ENCODE peak calls at places on chromosome 19, in five cellular contexts. One of them, this sample, is unnamed. For H3K9me3, the result is how much of the 10 kb centered on the place peaks cover.

GRCh38 chr19:38538793-38539528 is 78.8 kb downstream of the MAP4K1 start:
- DNase-seq in CD8-positive, alpha-beta T cell: peak
- DNase-seq in PC-3: no peak
- DNase-seq in mucosa of descending colon: no peak
- DNase-seq in uterus: no peak
- DNase-seq in this sample: no peak

GRCh38 chr19:48772503-48772953 is 17.2 kb downstream of the FGF21 start:
- DNase-seq in PC-3: no peak
- DNase-seq in mucosa of descending colon: no peak
- DNase-seq in CD8-positive, alpha-beta T cell: no peak
- DNase-seq in uterus: no peak
- DNase-seq in this sample: no peak

GRCh38 chr19:49863935-49864320 is 3.4 kb downstream of the PNKP start:
- DNase-seq in uterus: no peak
- DNase-seq in CD8-positive, alpha-beta T cell: no peak
- DNase-seq in mucosa of descending colon: peak
- DNase-seq in PC-3: no peak
- DNase-seq in this sample: no peak

GRCh38 chr19:39064405-39064804 is 19.8 kb upstream of the ACP7 start:
- DNase-seq in CD8-positive, alpha-beta T cell: no peak
- DNase-seq in uterus: no peak
- DNase-seq in mucosa of descending colon: no peak
- DNase-seq in PC-3: no peak
- DNase-seq in this sample: no peak

GRCh38 chr19:55113570-55114039 is 3.8 kb downstream of the PPP1R12C start:
- DNase-seq in CD8-positive, alpha-beta T cell: no peak
- DNase-seq in mucosa of descending colon: peak
- DNase-seq in uterus: peak
- DNase-seq in PC-3: no peak
- DNase-seq in this sample: peak

GRCh38 chr19:56837004-56837403 is 3.5 kb downstream of the PEG3 start:
- DNase-seq in PC-3: peak
- DNase-seq in CD8-positive, alpha-beta T cell: no peak
- DNase-seq in uterus: peak
- DNase-seq in mucosa of descending colon: no peak
- DNase-seq in this sample: no peak

GRCh38 chr19:1079566-1080111 is 12.7 kb downstream of the ARHGAP45 start:
- DNase-seq in PC-3: no peak
- DNase-seq in uterus: no peak
- DNase-seq in mucosa of descending colon: peak
- DNase-seq in CD8-positive, alpha-beta T cell: peak
- DNase-seq in this sample: peak

GRCh38 chr19:5017235-5017634 is 48.3 kb downstream of the KDM4B start:
- DNase-seq in CD8-positive, alpha-beta T cell: no peak
- DNase-seq in PC-3: no peak
- DNase-seq in uterus: no peak
- DNase-seq in mucosa of descending colon: no peak
- DNase-seq in this sample: no peak

GRCh38 chr19:33284146-33284643 is 18.1 kb downstream of the CEBPA start:
- DNase-seq in mucosa of descending colon: peak
- DNase-seq in PC-3: no peak
- DNase-seq in CD8-positive, alpha-beta T cell: no peak
- DNase-seq in uterus: no peak
- DNase-seq in this sample: no peak

GRCh38 chr19:7769171-7769570 is 6.1 kb downstream of the CLEC4M start:
- DNase-seq in uterus: no peak
- DNase-seq in PC-3: no peak
- DNase-seq in mucosa of descending colon: no peak
- DNase-seq in CD8-positive, alpha-beta T cell: no peak
- DNase-seq in this sample: peak

GRCh38 chr19:40467007-40467565 is 285 bp downstream of the SPTBN4 start:
- DNase-seq in CD8-positive, alpha-beta T cell: no peak
- DNase-seq in uterus: peak
- DNase-seq in PC-3: no peak
- DNase-seq in mucosa of descending colon: peak
- DNase-seq in this sample: peak

GRCh38 chr19:45142728-45143115 is 18.1 kb downstream of the NKPD1 start:
- DNase-seq in PC-3: no peak
- DNase-seq in uterus: no peak
- DNase-seq in CD8-positive, alpha-beta T cell: no peak
- DNase-seq in mucosa of descending colon: no peak
- DNase-seq in this sample: no peak

GRCh38 chr19:8821748-8822241 is 10.3 kb downstream of the ZNF558 start:
- DNase-seq in CD8-positive, alpha-beta T cell: no peak
- DNase-seq in uterus: peak
- DNase-seq in PC-3: no peak
- DNase-seq in mucosa of descending colon: no peak
- DNase-seq in this sample: no peak

GRCh38 chr19:16118489-16119033 is 6.9 kb downstream of the RAB8A start:
- DNase-seq in mucosa of descending colon: peak
- DNase-seq in CD8-positive, alpha-beta T cell: no peak
- DNase-seq in uterus: no peak
- DNase-seq in PC-3: no peak
- DNase-seq in this sample: peak

GRCh38 chr19:1105217-1105872 is 1.6 kb downstream of the GPX4 start:
- DNase-seq in uterus: no peak
- DNase-seq in mucosa of descending colon: no peak
- DNase-seq in PC-3: peak
- DNase-seq in CD8-positive, alpha-beta T cell: no peak
- DNase-seq in this sample: no peak

GRCh38 chr19:18269336-18269735 is 4.9 kb downstream of the IQCN start:
- DNase-seq in mucosa of descending colon: no peak
- DNase-seq in uterus: no peak
- DNase-seq in CD8-positive, alpha-beta T cell: no peak
- DNase-seq in PC-3: no peak
- DNase-seq in this sample: no peak

GRCh38 chr19:28330831-28331230 is 882.1 kb downstream of the UQCRFS1 start:
- DNase-seq in uterus: no peak
- DNase-seq in PC-3: no peak
- DNase-seq in CD8-positive, alpha-beta T cell: no peak
- DNase-seq in mucosa of descending colon: no peak
- DNase-seq in this sample: no peak

GRCh38 chr19:16509141-16510061 is 13.2 kb downstream of the C19orf44 start:
- DNase-seq in uterus: no peak
- DNase-seq in mucosa of descending colon: no peak
- DNase-seq in PC-3: no peak
- DNase-seq in CD8-positive, alpha-beta T cell: no peak
- DNase-seq in this sample: no peak

GRCh38 chr19:50835785-50836542 is 2.6 kb upstream of the KLK15 start:
- DNase-seq in PC-3: peak
- DNase-seq in CD8-positive, alpha-beta T cell: no peak
- DNase-seq in mucosa of descending colon: peak
- DNase-seq in uterus: no peak
- DNase-seq in this sample: peak

GRCh38 chr19:41595258-41595889 is 19.4 kb downstream of the CEACAM21 start:
- DNase-seq in CD8-positive, alpha-beta T cell: peak
- DNase-seq in mucosa of descending colon: no peak
- DNase-seq in PC-3: peak
- DNase-seq in uterus: no peak
- DNase-seq in this sample: no peak

GRCh38 chr19:1648926-1649541 is 3.4 kb downstream of the TCF3 start:
- DNase-seq in mucosa of descending colon: peak
- DNase-seq in uterus: no peak
- DNase-seq in PC-3: no peak
- DNase-seq in CD8-positive, alpha-beta T cell: no peak
- DNase-seq in this sample: no peak

GRCh38 chr19:17346109-17346671 is 8.8 kb downstream of the GTPBP3 start:
- DNase-seq in mucosa of descending colon: peak
- DNase-seq in CD8-positive, alpha-beta T cell: peak
- DNase-seq in uterus: peak
- DNase-seq in PC-3: peak
- DNase-seq in this sample: peak

GRCh38 chr19:39277598-39277997 is 9.4 kb downstream of the IFNL2 start:
- DNase-seq in PC-3: no peak
- DNase-seq in CD8-positive, alpha-beta T cell: no peak
- DNase-seq in mucosa of descending colon: no peak
- DNase-seq in uterus: no peak
- DNase-seq in this sample: peak

GRCh38 chr19:9485140-9485539 is 13.3 kb downstream of the ZNF560 start:
- DNase-seq in uterus: no peak
- DNase-seq in CD8-positive, alpha-beta T cell: no peak
- DNase-seq in mucosa of descending colon: no peak
- DNase-seq in PC-3: no peak
- DNase-seq in this sample: no peak

GRCh38 chr19:40444181-40445005 is at the start of gene SERTAD3:
- DNase-seq in CD8-positive, alpha-beta T cell: peak
- DNase-seq in PC-3: peak
- DNase-seq in uterus: peak
- DNase-seq in mucosa of descending colon: peak
- DNase-seq in this sample: peak

GRCh38 chr19:17933414-17934129 is 757 bp downstream of the CCDC124 start:
- DNase-seq in PC-3: peak
- DNase-seq in mucosa of descending colon: no peak
- DNase-seq in uterus: no peak
- DNase-seq in CD8-positive, alpha-beta T cell: no peak
- DNase-seq in this sample: no peak

GRCh38 chr19:13171146-13171545 is 20.9 kb downstream of the IER2 start:
- DNase-seq in uterus: no peak
- DNase-seq in PC-3: no peak
- DNase-seq in CD8-positive, alpha-beta T cell: no peak
- DNase-seq in mucosa of descending colon: peak
- DNase-seq in this sample: no peak

GRCh38 chr19:46722004-46722380 is 5.1 kb upstream of the PRKD2 start:
- DNase-seq in CD8-positive, alpha-beta T cell: no peak
- DNase-seq in uterus: no peak
- DNase-seq in mucosa of descending colon: no peak
- DNase-seq in PC-3: no peak
- DNase-seq in this sample: no peak

GRCh38 chr19:56105090-56105701 is 15.9 kb downstream of the ZNF787 start:
- DNase-seq in CD8-positive, alpha-beta T cell: peak
- DNase-seq in PC-3: peak
- DNase-seq in mucosa of descending colon: peak
- DNase-seq in uterus: peak
- DNase-seq in this sample: peak

GRCh38 chr19:14830702-14831101 is 4.3 kb downstream of the OR7A5 start:
- DNase-seq in uterus: no peak
- DNase-seq in CD8-positive, alpha-beta T cell: no peak
- DNase-seq in PC-3: no peak
- DNase-seq in mucosa of descending colon: no peak
- DNase-seq in this sample: no peak

GRCh38 chr19:14821958-14822357 is 13.0 kb downstream of the OR7A5 start:
- DNase-seq in mucosa of descending colon: no peak
- DNase-seq in PC-3: no peak
- DNase-seq in uterus: no peak
- DNase-seq in CD8-positive, alpha-beta T cell: no peak
- DNase-seq in this sample: no peak

GRCh38 chr19:14826006-14826405 is 9.0 kb downstream of the OR7A5 start:
- DNase-seq in CD8-positive, alpha-beta T cell: no peak
- DNase-seq in mucosa of descending colon: no peak
- DNase-seq in uterus: no peak
- DNase-seq in PC-3: peak
- DNase-seq in this sample: no peak
- H3K9me3 ChIP-seq in CD8-positive, alpha-beta T cell: under half
- H3K9me3 ChIP-seq in mucosa of descending colon: under half
- H3K9me3 ChIP-seq in uterus: under half
- H3K9me3 ChIP-seq in PC-3: under half
- H3K9me3 ChIP-seq in this sample: under half

DNA sequence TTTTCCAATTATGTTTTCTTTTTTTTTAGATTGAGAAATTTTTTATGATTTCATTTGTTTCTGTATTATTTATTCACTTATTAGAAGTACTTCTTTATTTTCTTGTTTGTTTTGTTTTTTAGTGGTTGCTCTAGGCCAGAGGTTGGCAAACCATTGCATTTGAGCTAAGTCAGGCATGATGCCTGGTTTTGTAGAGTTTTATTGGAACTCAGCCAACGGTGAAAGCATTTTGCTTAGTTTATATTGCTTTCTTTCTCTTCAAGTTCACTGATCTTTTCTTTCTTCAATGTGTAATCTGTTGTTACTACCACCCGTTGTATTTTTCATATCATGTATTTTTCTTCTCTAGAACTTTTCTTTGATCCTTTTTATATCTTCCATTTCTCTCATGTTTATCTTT is 19.7 kb downstream of the ZNF567 start:
- DNase-seq in uterus: no peak
- DNase-seq in CD8-positive, alpha-beta T cell: no peak
- DNase-seq in PC-3: no peak
- DNase-seq in mucosa of descending colon: no peak
- DNase-seq in this sample: no peak
- H3K9me3 ChIP-seq in uterus: under half
- H3K9me3 ChIP-seq in CD8-positive, alpha-beta T cell: under half
- H3K9me3 ChIP-seq in PC-3: under half
- H3K9me3 ChIP-seq in mucosa of descending colon: half or more
- H3K9me3 ChIP-seq in this sample: half or more

GRCh38 chr19:58034476-58034790 is 608 bp downstream of the ZSCAN1 start:
- DNase-seq in PC-3: no peak
- DNase-seq in uterus: no peak
- DNase-seq in CD8-positive, alpha-beta T cell: no peak
- DNase-seq in mucosa of descending colon: no peak
- DNase-seq in this sample: no peak

GRCh38 chr19:58038688-58039204 is 4.9 kb downstream of the ZSCAN1 start:
- DNase-seq in uterus: no peak
- DNase-seq in PC-3: no peak
- DNase-seq in CD8-positive, alpha-beta T cell: no peak
- DNase-seq in mucosa of descending colon: no peak
- DNase-seq in this sample: no peak

GRCh38 chr19:58037927-58038687 is 4.3 kb downstream of the ZSCAN1 start:
- DNase-seq in CD8-positive, alpha-beta T cell: no peak
- DNase-seq in PC-3: no peak
- DNase-seq in mucosa of descending colon: no peak
- DNase-seq in uterus: no peak
- DNase-seq in this sample: no peak

GRCh38 chr19:58035863-58036262 is 2.0 kb downstream of the ZSCAN1 start:
- DNase-seq in CD8-positive, alpha-beta T cell: no peak
- DNase-seq in mucosa of descending colon: no peak
- DNase-seq in PC-3: no peak
- DNase-seq in uterus: no peak
- DNase-seq in this sample: no peak

DNA sequence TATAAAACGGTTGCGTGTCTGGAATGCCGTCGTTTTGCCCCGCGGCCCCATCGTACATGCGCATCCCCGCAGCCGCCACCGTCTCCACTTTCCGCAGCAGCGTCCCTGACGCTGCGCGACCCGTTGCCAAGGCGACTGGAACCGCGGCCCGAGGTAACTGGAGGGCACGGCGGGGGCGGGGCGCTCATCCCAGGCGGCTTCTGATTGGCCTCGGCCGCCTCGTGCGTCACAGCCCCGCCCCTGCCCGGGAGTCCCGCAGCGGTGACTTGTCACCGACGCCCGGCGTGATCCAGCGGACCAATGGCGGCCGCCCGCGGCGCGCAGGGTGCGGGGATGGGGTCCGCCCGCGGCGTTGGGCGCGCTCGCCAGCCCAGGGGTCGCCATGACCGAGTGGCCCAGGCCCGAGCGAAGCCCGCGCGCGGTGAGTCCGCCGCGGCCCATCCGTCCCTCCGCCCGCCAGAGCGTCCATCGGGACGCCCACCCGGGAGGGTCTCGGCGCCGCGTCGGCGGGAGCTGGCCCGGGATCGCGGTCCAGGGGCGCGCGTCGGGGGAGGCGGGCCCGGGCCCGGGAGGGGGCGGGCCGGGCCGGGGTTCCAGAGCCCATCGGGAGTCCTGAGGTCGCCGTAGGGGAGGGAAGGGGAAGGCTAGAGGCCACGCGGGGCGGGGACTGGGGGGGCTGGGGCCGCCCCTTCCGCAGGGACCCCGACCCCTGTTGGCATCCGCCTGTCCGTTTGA is at the start of gene ZSCAN1:
- DNase-seq in CD8-positive, alpha-beta T cell: peak
- DNase-seq in mucosa of descending colon: peak
- DNase-seq in PC-3: no peak
- DNase-seq in uterus: peak
- DNase-seq in this sample: no peak
- H3K9me3 ChIP-seq in CD8-positive, alpha-beta T cell: under half
- H3K9me3 ChIP-seq in mucosa of descending colon: under half
- H3K9me3 ChIP-seq in PC-3: under half
- H3K9me3 ChIP-seq in uterus: under half
- H3K9me3 ChIP-seq in this sample: under half

GRCh38 chr19:12075538-12076139 is 11.1 kb downstream of the ZNF844 start:
- DNase-seq in CD8-positive, alpha-beta T cell: no peak
- DNase-seq in uterus: no peak
- DNase-seq in PC-3: no peak
- DNase-seq in mucosa of descending colon: no peak
- DNase-seq in this sample: no peak
- H3K9me3 ChIP-seq in CD8-positive, alpha-beta T cell: half or more
- H3K9me3 ChIP-seq in uterus: under half
- H3K9me3 ChIP-seq in PC-3: half or more
- H3K9me3 ChIP-seq in mucosa of descending colon: half or more
- H3K9me3 ChIP-seq in this sample: half or more

This sample was measured in upper lobe of right lung.